ENCODE peak calls at places on chromosome X, in seven cellular contexts. H, J, B, G, W, A and P are unnamed samples.

GRCh38 chrX:150935466-150935865 is 37.0 kb upstream of the CD99L2 start:
- DNase-seq in J (no peak), G (no peak), W (peak), A (no peak), B (no peak), H (no peak), P (no peak)

GRCh38 chrX:22467571-22467970 is 194.9 kb downstream of the CBLL2 start:
- DNase-seq in A (no peak), J (no peak), B (no peak), W (no peak), H (no peak), G (no peak), P (no peak)

GRCh38 chrX:34915463-34916225 is 27.0 kb upstream of the FAM47B start:
- DNase-seq in W (no peak), G (peak), B (no peak), J (no peak), A (no peak), H (no peak), P (no peak)

GRCh38 chrX:15816886-15817285 is 26.6 kb downstream of the ZRSR2 start:
- DNase-seq in W (peak), H (no peak), A (peak), B (no peak), G (no peak), J (no peak), P (no peak)

GRCh38 chrX:25869761-25870160 is 268.4 kb upstream of the MAGEB18 start:
- DNase-seq in J (no peak), G (no peak), H (no peak), B (no peak), W (no peak), A (no peak), P (no peak)

GRCh38 chrX:150731795-150732194 is 38.6 kb downstream of the MTMR1 start:
- DNase-seq in H (no peak), B (peak), G (peak), J (peak), A (no peak), W (peak), P (no peak)

GRCh38 chrX:104343408-104344129 is 88.8 kb upstream of the ESX1 start:
- DNase-seq in H (no peak), J (no peak), A (no peak), G (peak), W (peak), B (peak), P (no peak)

GRCh38 chrX:106608016-106608415 is 3.8 kb upstream of the RADX start:
- DNase-seq in H (no peak), W (no peak), G (no peak), A (peak), J (peak), B (peak), P (no peak)

GRCh38 chrX:134246282-134246681 is 9.3 kb downstream of the CCDC160 start:
- DNase-seq in W (peak), A (no peak), G (no peak), J (no peak), H (no peak), B (no peak), P (peak)

GRCh38 chrX:40145001-40145631 is 47.4 kb upstream of the BCOR start:
- DNase-seq in J (no peak), G (no peak), B (no peak), W (no peak), A (no peak), H (no peak), P (no peak)

GRCh38 chrX:125108926-125109325 is 210.7 kb upstream of the TEX13C start:
- DNase-seq in H (no peak), G (no peak), W (no peak), J (no peak), A (no peak), B (no peak), P (no peak)

GRCh38 chrX:26822448-26822847 is 606.5 kb downstream of the MAGEB5 start:
- DNase-seq in H (no peak), B (no peak), G (no peak), J (no peak), A (no peak), W (no peak), P (no peak)

GRCh38 chrX:2875798-2876399 is 47.2 kb downstream of the GYG2 start:
- DNase-seq in G (no peak), H (no peak), W (peak), J (no peak), A (no peak), B (no peak), P (no peak)

GRCh38 chrX:117508021-117508420 is 608.6 kb downstream of the KLHL13 start:
- DNase-seq in G (no peak), H (no peak), B (no peak), J (no peak), W (no peak), A (no peak), P (no peak)

GRCh38 chrX:129522184-129523059 is 868 bp downstream of the SMARCA1 start:
- DNase-seq in W (peak), G (peak), H (peak), J (peak), B (peak), A (no peak), P (peak)

GRCh38 chrX:118577041-118577440 is 81.4 kb downstream of the DOCK11 start:
- DNase-seq in J (no peak), A (no peak), W (no peak), H (no peak), B (peak), G (no peak), P (no peak)

GRCh38 chrX:116317409-116317808 is 119.0 kb upstream of the SLC6A14 start:
- DNase-seq in B (peak), J (peak), G (no peak), H (peak), W (peak), A (no peak), P (no peak)

DNA sequence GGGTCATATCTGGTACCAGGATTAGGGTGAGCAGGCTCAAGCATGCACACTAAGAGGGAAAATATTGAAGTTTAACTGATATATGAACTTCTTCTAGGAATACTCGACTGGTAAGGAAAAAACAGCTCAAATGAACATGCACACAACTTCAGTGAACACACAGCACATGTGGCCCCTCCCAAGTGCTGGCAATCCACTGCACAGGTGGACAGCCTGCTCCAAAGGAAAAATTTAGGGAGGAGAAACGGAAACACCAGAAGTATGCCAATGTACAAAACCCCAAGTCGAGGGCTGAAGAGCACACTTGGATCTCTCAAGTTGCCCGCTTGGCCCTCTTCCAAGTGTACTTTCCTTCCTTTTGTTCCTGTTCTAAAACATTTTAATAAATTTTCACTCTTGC is 205.0 kb upstream of the FAM47C start:
- DNase-seq in G (no peak), A (no peak), W (no peak), J (no peak), B (no peak), H (no peak), P (no peak)
- H3K27ac ChIP-seq in G (no peak), A (no peak), W (no peak), J (no peak), B (no peak), H (no peak), P (no peak)

DNA sequence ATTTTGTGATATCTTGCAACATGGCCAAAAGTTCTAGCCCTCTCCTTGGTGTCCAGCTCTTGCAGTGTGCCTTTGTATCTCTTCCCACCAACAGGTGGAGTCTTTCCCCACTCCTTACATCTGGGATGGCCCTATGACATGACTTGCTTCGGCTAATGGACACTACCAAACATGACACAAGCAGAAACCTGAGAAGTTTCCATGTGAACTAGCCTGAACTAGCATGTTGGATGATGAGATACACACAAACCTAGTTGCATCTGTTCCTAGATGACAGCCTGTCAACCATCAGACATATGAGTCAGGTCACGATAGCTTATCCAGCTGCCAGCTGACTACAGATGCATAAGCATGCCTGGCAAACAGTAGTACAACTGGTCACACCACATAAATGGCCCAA is 207.5 kb upstream of the FTHL17 start:
- DNase-seq in B (no peak), A (no peak), J (no peak), G (peak), H (no peak), W (no peak), P (no peak)
- H3K27ac ChIP-seq in B (no peak), A (no peak), J (no peak), G (no peak), H (no peak), W (no peak), P (no peak)

GRCh38 chrX:66232296-66232695 is 68.2 kb downstream of the HEPH start:
- DNase-seq in W (no peak), B (no peak), J (no peak), H (no peak), A (no peak), G (no peak), P (no peak)
- H3K27ac ChIP-seq in W (no peak), B (no peak), J (no peak), H (no peak), A (no peak), G (no peak), P (no peak)

GRCh38 chrX:24465524-24465850 is 401 bp downstream of the PDK3 start:
- DNase-seq in G (no peak), W (no peak), B (no peak), A (peak), H (no peak), J (no peak), P (no peak)
- H3K27ac ChIP-seq in G (peak), W (no peak), B (peak), A (peak), H (peak), J (peak), P (peak)

DNA sequence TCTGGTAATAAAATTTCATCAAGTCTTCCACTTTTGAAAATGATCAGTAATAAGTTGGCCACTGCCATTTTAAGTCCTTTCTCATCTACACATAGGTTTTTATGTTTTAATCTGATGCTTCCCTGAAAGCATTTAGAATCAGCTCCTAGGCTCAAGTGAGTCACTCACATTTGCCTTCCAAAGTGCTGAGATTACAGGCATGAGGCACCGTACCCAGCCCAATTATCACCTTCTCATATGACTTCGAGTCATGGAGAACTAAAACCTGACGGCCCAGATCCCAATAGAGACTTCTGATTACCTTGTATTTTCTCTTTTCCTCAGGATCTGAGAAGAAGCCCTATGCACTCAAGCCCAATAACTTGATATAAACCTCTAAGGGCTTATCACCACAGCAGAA is 140.8 kb downstream of the OPHN1 start:
- DNase-seq in W (no peak), B (no peak), J (no peak), A (no peak), G (no peak), H (no peak), P (no peak)
- H3K27ac ChIP-seq in W (no peak), B (no peak), J (no peak), A (no peak), G (no peak), H (no peak), P (no peak)

DNA sequence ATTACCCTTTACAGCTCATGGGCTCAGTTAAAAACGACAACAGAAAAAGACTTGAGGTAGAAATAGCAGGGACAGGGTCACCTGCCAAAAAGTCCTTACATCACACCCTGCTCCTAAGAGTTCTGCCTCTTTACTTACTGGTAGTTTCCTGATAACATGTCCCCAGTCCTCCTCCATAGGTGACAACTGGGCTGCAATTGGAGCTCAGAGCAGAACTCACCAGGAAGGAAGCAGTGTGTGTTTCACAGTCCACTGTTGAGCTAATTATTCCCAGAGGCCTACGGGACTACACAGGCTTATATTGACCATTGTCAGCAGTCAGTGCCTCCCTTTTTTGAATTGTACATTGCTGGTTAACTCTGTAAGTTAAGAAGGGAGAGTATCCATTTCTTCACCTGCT is 71.0 kb upstream of the FAM9C start:
- DNase-seq in B (peak), A (no peak), G (no peak), H (no peak), J (no peak), W (no peak), P (no peak)
- H3K27ac ChIP-seq in B (no peak), A (no peak), G (no peak), H (peak), J (no peak), W (no peak), P (no peak)

GRCh38 chrX:1249101-1249887 is 19.3 kb upstream of the CSF2RA start:
- DNase-seq in A (no peak), J (no peak), G (no peak), W (no peak), H (peak), B (peak), P (no peak)
- H3K27ac ChIP-seq in A (no peak), J (no peak), G (no peak), W (no peak), H (no peak), B (no peak), P (no peak)

DNA sequence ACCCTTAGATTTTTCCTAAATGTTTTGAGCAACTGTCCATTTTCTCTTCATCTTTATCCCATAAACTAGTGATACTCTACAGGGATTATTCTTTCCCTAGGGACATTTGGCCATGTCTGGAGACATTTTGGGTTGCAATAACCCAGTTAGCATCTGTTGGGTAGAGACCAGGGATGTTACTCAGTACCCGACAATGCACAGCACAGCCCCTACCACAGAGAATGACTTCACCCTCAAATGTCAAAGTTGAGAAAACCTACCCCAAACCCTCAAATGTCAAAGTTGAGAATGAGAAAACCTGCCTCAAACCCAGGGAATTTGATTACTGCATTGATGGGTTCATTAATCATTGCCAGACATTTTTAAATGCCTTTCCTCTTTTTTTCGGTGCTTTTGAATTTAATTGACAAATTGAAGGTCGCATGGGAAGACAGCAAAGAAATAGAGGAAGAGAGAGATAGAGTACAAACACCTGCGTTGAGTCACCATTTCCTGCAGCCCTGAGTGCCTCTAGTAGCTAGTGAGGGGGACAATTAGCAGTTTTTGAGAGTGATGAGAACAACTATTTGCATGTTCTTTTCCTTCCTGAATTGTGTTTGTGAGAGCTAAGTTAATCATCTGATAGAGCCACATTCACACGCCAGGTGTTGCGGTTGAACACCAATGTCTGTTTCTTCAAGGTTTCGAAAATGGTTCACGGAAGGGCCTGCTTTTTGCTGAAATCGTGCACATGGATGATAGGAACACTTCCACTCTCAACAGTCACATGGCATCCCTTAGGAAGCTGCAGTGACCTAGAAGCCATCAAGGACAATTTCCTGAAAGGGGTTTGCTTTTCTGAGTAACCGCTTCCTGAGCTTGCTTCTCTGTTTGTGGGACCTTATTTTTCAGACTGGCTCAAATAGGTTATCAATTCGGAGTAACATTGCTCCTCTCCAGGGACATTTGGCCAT is 203.9 kb upstream of the VCX3A start:
- DNase-seq in G (no peak), J (no peak), A (no peak), W (no peak), B (no peak), H (no peak), P (no peak)
- H3K27ac ChIP-seq in G (no peak), J (no peak), A (no peak), W (no peak), B (no peak), H (no peak), P (no peak)

DNA sequence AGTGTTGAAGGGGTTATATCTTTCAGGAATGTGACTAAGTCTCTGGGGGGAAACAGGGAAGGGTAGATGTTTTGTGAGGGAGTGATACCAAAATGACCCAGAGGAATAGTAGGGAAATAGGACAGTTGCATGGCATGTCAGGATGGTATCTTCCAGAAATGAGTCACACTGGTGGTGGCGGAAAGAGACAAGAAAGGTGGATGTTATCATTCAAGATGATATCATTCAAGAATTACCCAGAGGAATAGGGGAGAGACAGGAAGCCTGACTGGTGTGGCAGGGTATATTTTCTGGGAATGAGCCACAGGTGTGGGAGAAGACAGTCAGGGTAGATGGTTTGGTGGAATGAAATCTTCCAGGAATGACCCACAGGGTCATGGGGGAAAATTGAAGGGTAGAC is 61.1 kb downstream of the MAOA start:
- DNase-seq in H (no peak), A (no peak), W (no peak), J (no peak), B (no peak), G (no peak), P (no peak)
- H3K27ac ChIP-seq in H (no peak), A (no peak), W (no peak), J (no peak), B (no peak), G (no peak), P (no peak)